ENCODE peak calls at places on chromosomes 16 and 17, in four cellular contexts. L is fibroblast of pulmonary artery, C is IMR-90, G is esophagus squamous epithelium. Q is an unnamed sample.

GRCh38 chr16:77967054-77968035 is 55.0 kb upstream of the CLEC3A start:
- DNase-seq in G (no peak), L (no peak), C (no peak), Q (no peak)

GRCh38 chr17:73824321-73824720 is 180.1 kb upstream of the SDK2 start:
- DNase-seq in G (no peak), L (no peak), C (no peak), Q (no peak)

GRCh38 chr16:17205279-17206139 is 265.3 kb downstream of the XYLT1 start:
- DNase-seq in G (no peak), L (no peak), C (peak), Q (peak)

GRCh38 chr17:965311-965989 is 14.1 kb downstream of the NXN start:
- DNase-seq in L (no peak), C (peak), G (no peak), Q (peak)

GRCh38 chr16:57473176-57473840 is 10.8 kb downstream of the POLR2C start:
- DNase-seq in C (no peak), L (no peak), G (no peak), Q (no peak)

GRCh38 chr17:72615627-72615991 is 476.9 kb downstream of the SLC39A11 start:
- DNase-seq in G (no peak), C (no peak), L (no peak), Q (no peak)

GRCh38 chr16:75192606-75193264 is 14.2 kb downstream of the CTRB2 start:
- DNase-seq in L (no peak), C (no peak), G (no peak), Q (no peak)

GRCh38 chr16:4316103-4316731 is 350 bp downstream of the GLIS2 start:
- DNase-seq in G (no peak), L (no peak), C (no peak), Q (no peak)

GRCh38 chr17:77322534-77323412 is 182.0 kb downstream of the SEC14L1 start:
- DNase-seq in C (peak), L (peak), G (no peak), Q (peak)

GRCh38 chr17:76481091-76481655 is 13.8 kb downstream of the AANAT start:
- DNase-seq in G (no peak), L (no peak), C (no peak), Q (no peak)

GRCh38 chr16:46929378-46930332 is 43.8 kb downstream of the DNAJA2 start:
- DNase-seq in G (no peak), C (peak), L (peak), Q (peak)

GRCh38 chr16:67283039-67283825 is 3.9 kb downstream of the PLEKHG4 start:
- DNase-seq in L (peak), C (peak), G (no peak), Q (peak)

GRCh38 chr16:59697236-59697635 is 963.1 kb upstream of the GOT2 start:
- DNase-seq in C (no peak), L (no peak), G (no peak), Q (no peak)

GRCh38 chr17:47813512-47814031 is 8.0 kb downstream of the OSBPL7 start:
- DNase-seq in L (no peak), G (no peak), C (no peak), Q (no peak)

GRCh38 chr16:60217787-60218186 is 1483.7 kb upstream of the GOT2 start:
- DNase-seq in C (no peak), G (no peak), L (no peak), Q (no peak)

GRCh38 chr17:29159286-29159860 is 20.8 kb downstream of the MYO18A start:
- DNase-seq in C (no peak), L (no peak), G (no peak), Q (peak)

GRCh38 chr16:12323007-12323699 is 346.6 kb downstream of the SNX29 start:
- DNase-seq in L (no peak), G (no peak), C (no peak), Q (no peak)

GRCh38 chr16:85616608-85617311 is 3.6 kb downstream of the GSE1 start:
- DNase-seq in L (no peak), C (no peak), G (peak), Q (peak)

GRCh38 chr16:88405325-88406060 is 22.7 kb downstream of the ZNF469 start:
- DNase-seq in C (peak), L (peak), G (no peak), Q (peak)

GRCh38 chr16:4846901-4847773 is at the start of the genes GLYR1 and UBN1:
- DNase-seq in L (peak), G (peak), C (peak), Q (peak)

GRCh38 chr17:77352441-77352840 is 211.7 kb downstream of the SEC14L1 start:
- DNase-seq in L (no peak), C (no peak), G (no peak), Q (no peak)

GRCh38 chr16:10688291-10688690 is 6.4 kb downstream of the TEKT5 start:
- DNase-seq in L (no peak), C (no peak), G (no peak), Q (no peak)

DNA sequence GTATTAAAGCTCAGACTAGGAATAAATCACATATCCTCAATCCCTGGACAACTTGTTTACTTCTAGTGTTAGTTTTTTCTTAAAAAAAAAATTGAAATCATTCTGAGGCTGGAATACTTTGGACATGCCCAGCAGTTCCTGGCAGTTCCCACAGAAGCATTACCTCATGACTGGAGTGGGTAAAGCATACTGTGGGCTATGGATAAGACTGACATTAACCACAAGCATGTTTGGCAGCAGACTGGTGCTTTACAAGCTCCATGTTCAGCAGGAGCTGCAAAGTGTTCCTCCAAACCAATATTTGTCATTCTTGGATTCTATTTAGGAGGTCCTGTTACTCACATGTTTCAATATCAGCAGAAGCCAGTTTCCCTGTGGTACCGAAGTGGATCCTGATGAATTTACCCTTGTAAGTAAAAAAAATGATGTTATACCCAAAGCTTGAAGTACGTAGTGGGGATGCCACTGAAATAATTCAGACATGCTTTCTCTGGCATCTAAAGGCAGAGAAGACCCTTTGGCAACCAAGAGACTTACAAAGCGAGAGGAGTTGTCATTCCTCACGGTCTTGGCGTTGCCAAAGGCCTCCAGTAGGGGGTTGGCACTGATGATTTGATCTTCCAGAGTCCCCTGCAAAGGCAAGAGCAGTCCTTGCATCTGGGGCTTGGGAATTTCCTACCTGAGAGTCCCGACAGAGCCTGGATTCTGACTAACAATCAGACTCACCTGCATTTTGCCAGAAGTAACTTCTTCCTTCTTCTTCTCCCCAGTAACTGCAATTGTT is 4.9 kb downstream of the MYH1 start:
- DNase-seq in G (no peak), L (peak), C (peak), Q (peak)
- TF ChIP-seq CTCF in G (no peak), L (no peak), C (no peak), Q (no peak)

GRCh38 chr17:40339068-40339699 is 25.4 kb downstream of the GJD3 start:
- DNase-seq in C (no peak), L (no peak), G (no peak), Q (peak)

GRCh38 chr17:40340327-40340726 is 24.2 kb downstream of the GJD3 start:
- DNase-seq in G (no peak), C (no peak), L (no peak), Q (no peak)

GRCh38 chr17:40341808-40342574 is 22.5 kb downstream of the GJD3 start:
- DNase-seq in G (no peak), C (peak), L (peak), Q (peak)

GRCh38 chr17:40342575-40343058 is 21.9 kb downstream of the GJD3 start:
- DNase-seq in L (no peak), G (no peak), C (no peak), Q (no peak)

DNA sequence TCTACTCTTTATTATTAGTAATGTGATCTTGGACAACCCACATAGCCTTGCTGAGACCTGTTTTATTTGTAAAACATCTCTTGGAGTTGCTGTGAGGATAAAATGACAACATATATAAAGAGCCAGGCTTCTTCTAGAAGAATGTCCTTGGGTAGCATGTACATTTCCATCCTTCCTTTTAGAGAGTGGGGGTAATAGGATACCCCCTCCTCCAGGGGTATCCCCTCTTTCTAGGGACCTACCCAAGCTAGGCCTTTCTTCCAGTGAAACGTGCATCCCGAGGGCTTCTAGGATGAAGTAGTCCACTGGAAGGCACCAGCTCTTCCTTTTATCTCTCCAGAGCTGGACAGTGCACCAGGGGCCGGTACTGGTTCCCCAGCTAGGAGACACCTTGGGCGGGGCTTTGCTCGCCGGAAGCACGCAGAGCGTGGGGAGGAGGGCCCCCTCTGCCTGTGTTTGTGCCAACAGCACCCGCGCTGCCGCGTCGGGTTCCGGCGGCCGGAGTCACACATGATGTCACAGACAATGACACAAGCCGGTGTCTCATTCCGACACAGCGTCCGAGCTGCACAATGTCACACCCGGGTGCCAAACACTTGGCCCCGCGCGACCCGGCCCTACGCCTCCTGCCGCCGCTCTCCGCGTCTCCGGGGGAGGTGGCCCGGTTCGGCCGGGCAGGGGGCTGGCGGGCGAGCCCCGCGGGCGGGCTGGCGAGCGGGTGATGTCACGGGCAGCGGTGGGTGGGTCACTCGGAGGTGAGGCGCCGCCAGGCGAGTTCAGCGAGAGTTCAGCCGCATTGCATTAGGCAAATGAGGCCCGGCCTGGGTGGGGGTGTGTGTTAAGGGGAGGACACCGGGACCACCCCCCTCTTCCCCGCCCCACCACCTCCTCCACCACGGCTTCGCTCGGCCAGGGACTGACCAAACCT is 23.4 kb downstream of the GJD3 start:
- DNase-seq in L (peak), G (peak), C (peak), Q (peak)
- TF ChIP-seq CTCF in L (no peak), G (no peak), C (no peak), Q (no peak)

GRCh38 chr16:48526058-48526957 is 83.7 kb downstream of the N4BP1 start:
- DNase-seq in G (no peak), L (no peak), C (no peak), Q (no peak)
- TF ChIP-seq CTCF in G (peak), L (peak), C (peak), Q (peak)

DNA sequence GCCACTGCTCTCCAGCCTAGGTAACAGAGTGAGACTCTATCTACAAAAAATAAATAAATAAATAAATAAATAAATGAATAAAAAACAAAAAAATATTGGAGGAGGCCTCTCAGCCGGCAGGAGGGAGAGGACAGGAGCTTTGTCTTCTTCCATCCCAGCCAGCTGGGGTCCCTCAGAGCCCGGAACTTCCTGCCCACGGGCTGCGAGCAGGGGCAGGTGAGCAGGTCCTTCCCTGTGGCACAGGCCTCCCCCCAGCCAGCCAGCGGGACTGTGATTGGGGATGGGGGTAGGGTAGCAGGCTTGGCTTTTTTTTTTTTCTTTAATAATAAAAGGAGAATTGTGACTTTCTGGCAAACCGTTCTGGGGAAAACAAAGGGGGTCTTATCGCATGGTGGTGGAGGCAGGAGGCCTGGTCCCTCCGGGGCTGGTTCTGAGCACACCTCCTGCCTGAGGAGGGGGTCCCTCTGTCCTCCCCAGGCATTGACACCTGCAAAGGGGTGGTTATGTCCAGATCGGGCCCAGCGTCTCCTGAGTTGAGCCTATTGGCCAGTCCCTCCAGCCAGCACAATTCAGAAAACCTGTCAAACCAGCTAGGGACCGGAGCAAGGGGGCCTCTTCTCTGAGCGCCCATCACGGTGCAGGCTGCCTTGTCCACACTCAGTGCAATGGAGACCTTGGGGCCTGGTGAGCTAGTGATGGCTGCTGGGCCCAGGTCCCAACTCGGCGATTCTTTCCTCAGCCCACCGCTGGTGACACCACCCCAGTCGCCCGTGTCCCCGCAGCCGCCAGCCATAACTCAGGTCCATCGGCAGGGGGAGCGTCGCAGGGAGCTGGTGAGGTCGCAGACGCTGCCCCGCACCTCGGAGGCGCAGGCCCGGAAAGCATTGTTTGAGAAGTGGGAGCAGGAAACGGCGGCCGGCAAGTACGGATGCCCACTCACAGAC is 10.3 kb downstream of the SMTNL2 start:
- DNase-seq in C (no peak), G (no peak), L (no peak), Q (no peak)
- TF ChIP-seq CTCF in C (no peak), G (no peak), L (no peak), Q (no peak)

DNA sequence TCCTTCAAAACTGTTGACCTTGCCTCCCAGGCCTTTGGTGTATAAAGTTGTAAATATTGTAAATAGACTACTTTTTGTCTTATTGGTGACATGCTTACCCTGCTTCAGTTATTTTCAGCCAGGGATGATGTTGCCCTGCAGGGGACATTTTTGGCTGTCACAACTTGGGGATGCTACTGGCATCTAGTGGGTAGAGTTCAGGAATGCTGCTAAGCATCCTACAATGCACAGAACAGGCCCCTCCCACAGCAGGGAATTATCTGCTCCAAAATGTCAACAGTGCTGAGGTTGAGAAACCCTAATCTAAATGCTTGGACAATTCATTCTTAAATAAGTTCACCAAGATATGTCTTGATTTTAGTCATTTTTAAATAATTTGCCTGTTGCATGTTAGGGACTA is 459.8 kb downstream of the PMP22 start:
- DNase-seq in C (no peak), L (peak), G (no peak), Q (no peak)
- TF ChIP-seq CTCF in C (no peak), L (no peak), G (no peak), Q (no peak)

Q was measured in fibroblast of villous mesenchyme.